ENCODE peak calls at places on chromosomes 1 and 21, in four cellular contexts. G, C, N and R are unnamed samples.

GRCh38 chr1:223642155-223642689 is 23.3 kb downstream of the CAPN8 start:
- DNase-seq in G (no peak), C (no peak), N (no peak), R (no peak)

GRCh38 chr1:225891229-225891972 is 2.5 kb upstream of the LEFTY1 start:
- DNase-seq in N (no peak), G (no peak), C (no peak), R (no peak)

GRCh38 chr1:6241887-6242740 is 1.9 kb upstream of the HES3 start:
- DNase-seq in N (no peak), G (no peak), C (no peak), R (no peak)

GRCh38 chr1:81802601-81803422 is 2.1 kb downstream of the ADGRL2 start:
- DNase-seq in N (no peak), G (no peak), C (peak), R (no peak)

GRCh38 chr1:199152676-199153075 is 513.8 kb downstream of the PTPRC start:
- DNase-seq in N (no peak), C (no peak), G (no peak), R (no peak)

GRCh38 chr1:93615201-93616150 is 66.2 kb downstream of the BCAR3 start:
- DNase-seq in N (no peak), C (no peak), G (no peak), R (no peak)

GRCh38 chr1:107076846-107077245 is 20.4 kb downstream of the PRMT6 start:
- DNase-seq in N (no peak), C (peak), G (no peak), R (no peak)

GRCh38 chr21:38897532-38898421 is 92.0 kb downstream of the ETS2 start:
- DNase-seq in N (no peak), C (no peak), G (no peak), R (no peak)

GRCh38 chr1:193592325-193592724 is 405.9 kb upstream of the B3GALT2 start:
- DNase-seq in G (no peak), N (no peak), C (no peak), R (no peak)

GRCh38 chr1:32336963-32337675 is 1.1 kb upstream of the MARCKSL1 start:
- DNase-seq in G (no peak), C (no peak), N (no peak), R (no peak)

GRCh38 chr1:218467101-218467728 is 122.1 kb downstream of the TGFB2 start:
- DNase-seq in C (peak), G (no peak), N (no peak), R (no peak)

GRCh38 chr1:222314839-222315238 is 233.1 kb downstream of the HHIPL2 start:
- DNase-seq in G (no peak), C (no peak), N (no peak), R (no peak)

GRCh38 chr1:21449906-21450305 is 10.0 kb downstream of the NBPF3 start:
- DNase-seq in N (no peak), G (no peak), C (no peak), R (no peak)